ENCODE peak calls at places on chromosomes 7 and 10, in eight cellular contexts. I is EH, L is type B pancreatic cell, Y is mesenteric fat pad, A is epithelial cell of prostate, F is ELR, W is glutamatergic neuron, K is NCI-H1092 treated with DMSO at 0.1 percent for 48 hours. Z is an unnamed sample.
A peak's percentile ranks its signal among the peaks of the same experiment; 100 is the strongest.

GRCh38 chr7:123958186-123958703 is 33.2 kb downstream of the SPAM1 start:
- DNase-seq in I (no peak), L (no peak), Y (no peak), A (peak; percentile 20), F (no peak), W (no peak), K (no peak), Z (peak; percentile 5)

GRCh38 chr7:155731375-155731774 is 80.9 kb downstream of the SHH start:
- DNase-seq in I (no peak), L (no peak), Y (no peak), A (peak; percentile 68), F (peak; percentile 21), W (no peak), K (no peak), Z (peak; percentile 23)

GRCh38 chr10:4546500-4546899 is 279.5 kb upstream of the AKR1E2 start:
- DNase-seq in I (peak; percentile 24), L (no peak), Y (no peak), A (no peak), F (peak; percentile 91), W (no peak), K (no peak), Z (peak; percentile 99)

GRCh38 chr10:88763441-88763840 is 3.6 kb downstream of the LIPN start:
- DNase-seq in I (peak; percentile 13), L (no peak), Y (no peak), A (peak; percentile 8), F (no peak), W (no peak), K (no peak), Z (no peak)

GRCh38 chr7:69399038-69399800 is 199.1 kb upstream of the AUTS2 start:
- DNase-seq in I (peak; percentile 47), L (no peak), Y (no peak), A (no peak), F (no peak), W (no peak), K (no peak), Z (peak; percentile 82)

GRCh38 chr7:70596575-70596891 is 535.4 kb upstream of the GALNT17 start:
- DNase-seq in I (no peak), L (no peak), Y (no peak), A (no peak), F (no peak), W (no peak), K (peak; percentile 70), Z (no peak)

GRCh38 chr10:56318816-56319215 is 42.2 kb downstream of the ZWINT start:
- DNase-seq in I (no peak), L (no peak), Y (no peak), A (no peak), F (no peak), W (no peak), K (no peak), Z (no peak)

GRCh38 chr10:546971-547590 is 142.4 kb downstream of the DIP2C start:
- DNase-seq in I (peak; percentile 36), L (no peak), Y (peak; percentile 76), A (peak; percentile 37), F (no peak), W (no peak), K (no peak), Z (no peak)

GRCh38 chr10:86368046-86368445 is 1.5 kb upstream of the GRID1 start:
- DNase-seq in I (no peak), L (no peak), Y (peak; percentile 59), A (no peak), F (no peak), W (no peak), K (no peak), Z (no peak)

GRCh38 chr7:5692112-5692844 is 89.2 kb downstream of the RNF216 start:
- DNase-seq in I (peak; percentile 99), L (no peak), Y (peak; percentile 88), A (peak; percentile 76), F (peak; percentile 98), W (peak; percentile 73), K (no peak), Z (peak; percentile 99)

GRCh38 chr7:43303740-43304241 is 191.3 kb downstream of the HECW1 start:
- DNase-seq in I (peak; percentile 1), L (no peak), Y (no peak), A (no peak), F (peak; percentile 14), W (no peak), K (no peak), Z (peak; percentile 41)

GRCh38 chr10:120979435-120980315 is 128.5 kb downstream of the WDR11 start:
- DNase-seq in I (no peak), L (peak; percentile 82), Y (no peak), A (no peak), F (no peak), W (peak; percentile 51), K (peak; percentile 34), Z (no peak)

GRCh38 chr10:116690356-116691078 is 51.8 kb downstream of the HSPA12A start:
- DNase-seq in I (no peak), L (no peak), Y (peak; percentile 22), A (no peak), F (no peak), W (peak; percentile 51), K (no peak), Z (peak; percentile 28)

GRCh38 chr7:50356212-50356944 is 51.9 kb downstream of the IKZF1 start:
- DNase-seq in I (no peak), L (no peak), Y (no peak), A (no peak), F (no peak), W (no peak), K (no peak), Z (no peak)

GRCh38 chr10:7192831-7193348 is 217.9 kb downstream of the SFMBT2 start:
- DNase-seq in I (no peak), L (no peak), Y (no peak), A (no peak), F (no peak), W (no peak), K (no peak), Z (no peak)

GRCh38 chr7:20220293-20220755 is 3.1 kb upstream of the MACC1 start:
- DNase-seq in I (no peak), L (no peak), Y (no peak), A (no peak), F (no peak), W (no peak), K (no peak), Z (no peak)

GRCh38 chr7:28724563-28724962 is 233.6 kb downstream of the TRIL start:
- DNase-seq in I (no peak), L (no peak), Y (no peak), A (no peak), F (no peak), W (no peak), K (no peak), Z (no peak)

GRCh38 chr10:100913470-100913865 is 705 bp downstream of the SLF2 start:
- DNase-seq in I (no peak), L (no peak), Y (no peak), A (no peak), F (no peak), W (no peak), K (no peak), Z (no peak)

GRCh38 chr10:10432306-10433035 is 585.2 kb upstream of the CELF2 start:
- DNase-seq in I (no peak), L (no peak), Y (no peak), A (no peak), F (no peak), W (no peak), K (no peak), Z (peak; percentile 48)

GRCh38 chr10:32166365-32166764 is 110.1 kb upstream of the KIF5B start:
- DNase-seq in I (no peak), L (no peak), Y (peak; percentile 5), A (no peak), F (no peak), W (no peak), K (no peak), Z (no peak)

GRCh38 chr7:14639801-14640200 is 262.8 kb downstream of the DGKB start:
- DNase-seq in I (no peak), L (no peak), Y (no peak), A (peak; percentile 66), F (no peak), W (no peak), K (peak; percentile 20), Z (no peak)

GRCh38 chr7:21300692-21301091 is 127.2 kb upstream of the SP4 start:
- DNase-seq in I (no peak), L (no peak), Y (no peak), A (no peak), F (peak; percentile 4), W (no peak), K (no peak), Z (no peak)

GRCh38 chr7:27670177-27670576 is 7.5 kb upstream of the HIBADH start:
- DNase-seq in I (no peak), L (no peak), Y (no peak), A (no peak), F (no peak), W (no peak), K (no peak), Z (no peak)

GRCh38 chr10:112782176-112782907 is 167.7 kb upstream of the TCF7L2 start:
- DNase-seq in I (no peak), L (no peak), Y (no peak), A (no peak), F (no peak), W (no peak), K (no peak), Z (no peak)

GRCh38 chr10:73997479-73997805 is 474 bp upstream of the VCL start:
- DNase-seq in I (no peak), L (no peak), Y (no peak), A (no peak), F (no peak), W (no peak), K (no peak), Z (no peak)

GRCh38 chr10:1643161-1643910 is 94.0 kb downstream of the ADARB2 start:
- DNase-seq in I (no peak), L (peak; percentile 69), Y (no peak), A (no peak), F (no peak), W (no peak), K (no peak), Z (no peak)

GRCh38 chr7:3650844-3651243 is 349.8 kb downstream of the SDK1 start:
- DNase-seq in I (no peak), L (no peak), Y (no peak), A (peak; percentile 36), F (peak; percentile 14), W (no peak), K (no peak), Z (no peak)

GRCh38 chr7:26410156-26410555 is 118.5 kb downstream of the SNX10 start:
- DNase-seq in I (no peak), L (no peak), Y (no peak), A (no peak), F (no peak), W (peak; percentile 53), K (peak; percentile 36), Z (no peak)

GRCh38 chr10:1287493-1288480 is 231.6 kb downstream of the WDR37 start:
- DNase-seq in I (no peak), L (no peak), Y (no peak), A (no peak), F (no peak), W (no peak), K (no peak), Z (no peak)

GRCh38 chr7:16223963-16224707 is 197.2 kb downstream of the CRPPA start:
- DNase-seq in I (no peak), L (no peak), Y (no peak), A (no peak), F (no peak), W (no peak), K (no peak), Z (no peak)

GRCh38 chr7:137772748-137773147 is 74.0 kb downstream of the DGKI start:
- DNase-seq in I (peak; percentile 87), L (no peak), Y (no peak), A (peak; percentile 27), F (peak; percentile 89), W (no peak), K (no peak), Z (peak; percentile 94)

GRCh38 chr10:74987339-74988054 is 124.0 kb upstream of the SAMD8 start:
- DNase-seq in I (peak; percentile 2), L (no peak), Y (no peak), A (no peak), F (no peak), W (no peak), K (no peak), Z (peak; percentile 74)

GRCh38 chr7:134419875-134420274 is 39.0 kb downstream of the AKR1B1 start:
- DNase-seq in I (no peak), L (no peak), Y (no peak), A (no peak), F (no peak), W (no peak), K (no peak), Z (peak; percentile 44)

GRCh38 chr7:122528879-122529481 is 169.9 kb downstream of the RNF133 start:
- DNase-seq in I (peak; percentile 44), L (no peak), Y (no peak), A (no peak), F (peak; percentile 52), W (no peak), K (peak; percentile 57), Z (peak; percentile 62)

Z was measured in fibroblast of mammary gland.